ENCODE peak calls at places on chromosomes 7 and 10, in eight cellular contexts. X, Z, N, R, L, Q, W and G are unnamed samples.
A peak's percentile ranks its signal among the peaks of the same experiment; 100 is the strongest.

GRCh38 chr10:103507235-103508191 is 14.0 kb downstream of the NEURL1 start:
- DNase-seq in L (no peak), Q (no peak), R (no peak), N (no peak), X (peak; percentile 49), Z (no peak), W (no peak), G (no peak)

GRCh38 chr7:90661290-90662151 is 65.4 kb downstream of the CDK14 start:
- DNase-seq in Z (no peak), L (no peak), W (no peak), R (peak; percentile 52), Q (no peak), X (no peak), N (no peak), G (no peak)

GRCh38 chr10:30751678-30752331 is 122.3 kb upstream of the LYZL2 start:
- DNase-seq in X (peak; percentile 78), W (peak; percentile 50), L (peak; percentile 80), Q (peak; percentile 74), N (no peak), Z (no peak), R (peak; percentile 72), G (no peak)

GRCh38 chr10:97925308-97925938 is 75.8 kb downstream of the GOLGA7B start:
- DNase-seq in N (no peak), Q (no peak), R (no peak), Z (no peak), L (no peak), X (no peak), W (no peak), G (no peak)

GRCh38 chr7:130982651-130983050 is 248.6 kb upstream of the KLF14 start:
- DNase-seq in X (no peak), N (no peak), L (no peak), R (no peak), Q (no peak), W (no peak), Z (no peak), G (no peak)

GRCh38 chr10:4691776-4692175 is 134.2 kb upstream of the AKR1E2 start:
- DNase-seq in Z (no peak), N (no peak), X (no peak), W (no peak), L (no peak), Q (no peak), R (peak; percentile 56), G (no peak)

GRCh38 chr10:114668375-114669080 is 10.5 kb upstream of the ABLIM1 start:
- DNase-seq in W (no peak), R (no peak), Z (no peak), X (no peak), N (no peak), Q (no peak), L (no peak), G (no peak)

GRCh38 chr10:50472914-50473313 is 150.8 kb downstream of the SGMS1 start:
- DNase-seq in Z (no peak), R (no peak), Q (no peak), L (no peak), X (no peak), W (no peak), N (no peak), G (no peak)

GRCh38 chr7:124801330-124801895 is 35.8 kb upstream of the GPR37 start:
- DNase-seq in L (no peak), N (no peak), R (no peak), W (no peak), Z (no peak), X (no peak), Q (no peak), G (no peak)

GRCh38 chr10:79329529-79329928 is 17.7 kb upstream of the PPIF start:
- DNase-seq in Q (no peak), L (no peak), N (no peak), W (no peak), Z (no peak), R (no peak), X (no peak), G (no peak)

GRCh38 chr7:91352091-91352490 is 87.9 kb downstream of the FZD1 start:
- DNase-seq in X (no peak), Q (no peak), W (no peak), N (no peak), R (no peak), Z (no peak), L (no peak), G (no peak)

GRCh38 chr7:143321734-143322133 is 5.8 kb downstream of the CLCN1 start:
- DNase-seq in Z (no peak), X (no peak), Q (no peak), N (peak; percentile 49), L (no peak), R (no peak), W (no peak), G (no peak)

GRCh38 chr7:139232377-139232717 is 1.3 kb downstream of the UBN2 start:
- DNase-seq in N (no peak), R (no peak), Z (no peak), Q (no peak), L (no peak), X (no peak), W (peak; percentile 8), G (no peak)

GRCh38 chr10:25047902-25048301 is 31.5 kb downstream of the THNSL1 start:
- DNase-seq in Q (no peak), W (no peak), N (no peak), X (no peak), L (no peak), Z (no peak), R (peak; percentile 73), G (no peak)

GRCh38 chr7:66016131-66016461 is 34.1 kb upstream of the GUSB start:
- DNase-seq in R (peak; percentile 51), Q (no peak), N (no peak), W (no peak), L (no peak), X (no peak), Z (no peak), G (no peak)

GRCh38 chr7:22429386-22429785 is 70.6 kb downstream of the STEAP1B start:
- DNase-seq in L (no peak), X (no peak), Z (no peak), Q (no peak), N (no peak), R (no peak), W (no peak), G (no peak)

GRCh38 chr10:63337455-63338251 is 128.1 kb downstream of the JMJD1C start:
- DNase-seq in L (no peak), W (no peak), R (peak; percentile 16), N (no peak), X (no peak), Q (no peak), Z (no peak), G (no peak)

GRCh38 chr10:113782367-113782766 is 30.9 kb downstream of the PLEKHS1 start:
- DNase-seq in R (no peak), Z (no peak), W (no peak), N (no peak), Q (no peak), L (no peak), X (no peak), G (no peak)

GRCh38 chr10:68132391-68132790 is 23.1 kb downstream of the MYPN start:
- DNase-seq in W (no peak), Q (no peak), R (no peak), N (no peak), Z (no peak), L (no peak), X (no peak), G (no peak)

GRCh38 chr7:3495530-3495929 is 194.5 kb downstream of the SDK1 start:
- DNase-seq in X (no peak), L (no peak), N (no peak), Z (no peak), Q (no peak), W (no peak), R (no peak), G (no peak)

GRCh38 chr7:158355456-158356065 is 232.1 kb downstream of the PTPRN2 start:
- DNase-seq in W (no peak), X (no peak), R (no peak), Z (no peak), Q (no peak), N (peak; percentile 18), L (peak; percentile 61), G (peak; percentile 49)

GRCh38 chr10:71447676-71448075 is 51.0 kb downstream of the CDH23 start:
- DNase-seq in Z (no peak), W (no peak), N (no peak), X (no peak), R (no peak), Q (no peak), L (no peak), G (no peak)